ENCODE peak calls at places on chromosomes 5 and 9, in four cellular contexts. R is progenitor cell of endocrine pancreas, F is HEK293T, Z is T-helper 2 cell. P is an unnamed sample.

GRCh38 chr9:77953590-77953989 is 78.0 kb downstream of the GNAQ start:
- DNase-seq in R (no peak), F (no peak), Z (no peak), P (peak; percentile 13)

GRCh38 chr5:72191404-72191803 is 84.1 kb downstream of the MAP1B start:
- DNase-seq in Z (no peak), R (no peak), F (no peak), P (no peak)

GRCh38 chr5:112584781-112585180 is 152.9 kb upstream of the APC start:
- DNase-seq in R (no peak), F (no peak), Z (no peak), P (no peak)

GRCh38 chr9:137426018-137426681 is 3.0 kb downstream of the NOXA1 start:
- DNase-seq in F (no peak), Z (no peak), R (no peak), P (no peak)

GRCh38 chr5:56095579-56096102 is 100.9 kb upstream of the IL6ST start:
- DNase-seq in Z (no peak), F (no peak), R (no peak), P (no peak)

GRCh38 chr5:102421647-102422046 is 77.2 kb downstream of the SLCO6A1 start:
- DNase-seq in R (no peak), F (no peak), Z (no peak), P (no peak)

GRCh38 chr5:45521067-45521466 is 175.1 kb downstream of the HCN1 start:
- DNase-seq in F (no peak), R (peak; percentile 28), Z (no peak), P (peak; percentile 47)

GRCh38 chr5:150783422-150783928 is 4.9 kb downstream of the SMIM3 start:
- DNase-seq in R (no peak), F (peak; percentile 34), Z (peak; percentile 53), P (peak; percentile 81)

GRCh38 chr5:73354406-73354805 is 94.2 kb downstream of the FOXD1 start:
- DNase-seq in R (no peak), F (no peak), Z (no peak), P (no peak)

GRCh38 chr9:130701059-130702022 is 7.8 kb downstream of the EXOSC2 start:
- DNase-seq in R (peak; percentile 82), F (peak; percentile 79), Z (peak; percentile 59), P (peak; percentile 56)

GRCh38 chr9:119961774-119962408 is 592.7 kb upstream of the BRINP1 start:
- DNase-seq in R (peak; percentile 43), Z (no peak), F (peak; percentile 65), P (no peak)

GRCh38 chr5:38553001-38553521 is 3.4 kb downstream of the LIFR start:
- DNase-seq in F (no peak), Z (no peak), R (no peak), P (no peak)

GRCh38 chr5:57780306-57780958 is 297.8 kb upstream of the ACTBL2 start:
- DNase-seq in R (no peak), Z (no peak), F (no peak), P (no peak)

GRCh38 chr9:129131300-129132145 is 20.3 kb downstream of the PTPA start:
- DNase-seq in R (peak; percentile 78), F (peak; percentile 85), Z (peak; percentile 75), P (peak; percentile 6)

GRCh38 chr9:15889555-15889954 is 336.7 kb downstream of the CCDC171 start:
- DNase-seq in F (no peak), Z (no peak), R (no peak), P (no peak)

GRCh38 chr5:38426986-38427950 is 129.2 kb downstream of the LIFR start:
- DNase-seq in F (no peak), R (no peak), Z (no peak), P (no peak)

GRCh38 chr9:29691758-29692407 is 2118.6 kb upstream of the C9orf72 start:
- DNase-seq in R (no peak), Z (no peak), F (peak; percentile 36), P (peak; percentile 20)

GRCh38 chr5:84825616-84826015 is 440.9 kb upstream of the EDIL3 start:
- DNase-seq in F (no peak), R (no peak), Z (no peak), P (no peak)

GRCh38 chr9:27198175-27198574 is 89.2 kb downstream of the TEK start:
- DNase-seq in F (no peak), R (no peak), Z (no peak), P (peak; percentile 4)

GRCh38 chr5:143435207-143435657 is 31.7 kb upstream of the NR3C1 start:
- DNase-seq in R (no peak), Z (no peak), F (no peak), P (no peak)

GRCh38 chr9:107789001-107789710 is 299.6 kb upstream of the KLF4 start:
- DNase-seq in R (no peak), F (no peak), Z (no peak), P (no peak)

GRCh38 chr5:168086104-168086610 is 205.3 kb upstream of the WWC1 start:
- DNase-seq in R (no peak), F (peak; percentile 36), Z (no peak), P (peak; percentile 53)

GRCh38 chr5:160850439-160850838 is 1.6 kb downstream of the ATP10B start:
- DNase-seq in Z (no peak), R (no peak), F (no peak), P (no peak)

GRCh38 chr9:100160021-100160420 is 61.0 kb downstream of the INVS start:
- DNase-seq in Z (no peak), R (no peak), F (no peak), P (no peak)

GRCh38 chr9:89364664-89365531 is 46.6 kb downstream of the SECISBP2 start:
- DNase-seq in F (no peak), R (no peak), Z (no peak), P (no peak)

GRCh38 chr5:133219296-133219695 is 167.5 kb downstream of the HSPA4 start:
- DNase-seq in R (no peak), Z (no peak), F (no peak), P (no peak)